ENCODE peak calls at places on chromosome 18, in nine cellular contexts. H, V, S, R, M, T, N, B and K are unnamed samples.

GRCh38 chr18:731185-731584 is 18.8 kb upstream of the ENOSF1 start:
- DNase-seq in M (no peak), N (no peak), R (no peak), T (no peak), H (no peak), B (no peak), S (no peak), V (no peak), K (no peak)

GRCh38 chr18:59155140-59155539 is 15.5 kb downstream of the SEC11C start:
- DNase-seq in T (no peak), V (no peak), M (no peak), B (peak; percentile 36), R (peak; percentile 90), S (peak; percentile 43), H (peak; percentile 78), N (no peak), K (peak; percentile 97)

GRCh38 chr18:3261393-3262233 is at the start of gene MYL12B:
- DNase-seq in S (no peak), H (peak; percentile 82), R (no peak), V (peak; percentile 90), B (peak; percentile 69), M (peak; percentile 81), T (peak; percentile 82), N (peak; percentile 88), K (peak; percentile 80)

GRCh38 chr18:65788373-65788772 is 37.6 kb downstream of the CDH7 start:
- DNase-seq in R (no peak), T (no peak), B (no peak), N (no peak), M (no peak), H (no peak), S (no peak), V (no peak), K (no peak)

GRCh38 chr18:62781262-62781661 is 65.9 kb downstream of the PHLPP1 start:
- DNase-seq in T (no peak), B (no peak), N (no peak), R (no peak), V (no peak), H (no peak), M (no peak), S (no peak), K (no peak)

GRCh38 chr18:10912790-10913560 is 236.4 kb downstream of the PIEZO2 start:
- DNase-seq in M (peak; percentile 68), H (peak; percentile 89), N (no peak), T (peak; percentile 26), R (peak; percentile 97), V (no peak), S (no peak), B (peak; percentile 84), K (peak; percentile 8)

GRCh38 chr18:40957533-40958070 is 997.4 kb upstream of the PIK3C3 start:
- DNase-seq in R (no peak), S (no peak), V (no peak), H (no peak), T (no peak), M (no peak), B (peak; percentile 43), N (no peak), K (no peak)

GRCh38 chr18:48866028-48866733 is 84.6 kb downstream of the SMAD7 start:
- DNase-seq in M (no peak), H (peak; percentile 79), S (peak; percentile 37), T (peak; percentile 58), R (no peak), B (peak; percentile 91), N (no peak), V (no peak), K (no peak)

GRCh38 chr18:48575658-48576453 is 37.0 kb downstream of the CTIF start:
- DNase-seq in T (no peak), S (no peak), M (no peak), V (no peak), H (peak; percentile 90), R (no peak), B (no peak), N (no peak), K (no peak)

GRCh38 chr18:37663446-37663845 is 97.8 kb upstream of the CELF4 start:
- DNase-seq in T (no peak), V (no peak), B (no peak), N (no peak), M (no peak), S (no peak), H (no peak), R (no peak), K (no peak)

GRCh38 chr18:34773378-34773777 is 63.3 kb downstream of the DTNA start:
- DNase-seq in N (no peak), R (no peak), V (no peak), H (no peak), T (no peak), B (no peak), S (no peak), M (no peak), K (peak; percentile 32)

GRCh38 chr18:11178951-11179549 is 29.7 kb upstream of the PIEZO2 start:
- DNase-seq in H (no peak), M (no peak), S (peak; percentile 16), T (peak; percentile 42), R (no peak), B (peak; percentile 63), V (peak; percentile 77), N (no peak), K (no peak)

GRCh38 chr18:10420561-10421352 is 33.7 kb upstream of the APCDD1 start:
- DNase-seq in B (peak; percentile 51), R (no peak), T (no peak), H (peak; percentile 51), M (no peak), V (no peak), S (no peak), N (no peak), K (peak; percentile 58)

GRCh38 chr18:3340015-3340681 is 78.2 kb downstream of the MYL12B start:
- DNase-seq in H (no peak), T (no peak), N (no peak), S (no peak), B (peak; percentile 9), R (no peak), M (no peak), V (no peak), K (peak; percentile 76)

GRCh38 chr18:3689091-3689490 is 239.1 kb downstream of the TGIF1 start:
- DNase-seq in S (no peak), N (no peak), B (no peak), V (no peak), T (no peak), M (no peak), H (no peak), R (no peak), K (no peak)

GRCh38 chr18:26471027-26471426 is 77.3 kb downstream of the KCTD1 start:
- DNase-seq in V (no peak), M (no peak), H (peak; percentile 69), R (no peak), T (no peak), S (no peak), N (no peak), B (no peak), K (no peak)

GRCh38 chr18:26471826-26472225 is 76.5 kb downstream of the KCTD1 start:
- DNase-seq in S (no peak), R (no peak), N (no peak), M (no peak), V (no peak), T (no peak), H (no peak), B (no peak), K (no peak)

GRCh38 chr18:26470011-26470637 is 78.2 kb downstream of the KCTD1 start:
- DNase-seq in M (no peak), V (no peak), S (peak; percentile 40), T (no peak), H (peak; percentile 36), R (no peak), B (peak; percentile 36), N (peak; percentile 80), K (no peak)

GRCh38 chr18:26466026-26466425 is 82.3 kb downstream of the KCTD1 start:
- DNase-seq in N (no peak), T (no peak), R (no peak), M (no peak), S (no peak), V (no peak), B (no peak), H (no peak), K (no peak)

DNA sequence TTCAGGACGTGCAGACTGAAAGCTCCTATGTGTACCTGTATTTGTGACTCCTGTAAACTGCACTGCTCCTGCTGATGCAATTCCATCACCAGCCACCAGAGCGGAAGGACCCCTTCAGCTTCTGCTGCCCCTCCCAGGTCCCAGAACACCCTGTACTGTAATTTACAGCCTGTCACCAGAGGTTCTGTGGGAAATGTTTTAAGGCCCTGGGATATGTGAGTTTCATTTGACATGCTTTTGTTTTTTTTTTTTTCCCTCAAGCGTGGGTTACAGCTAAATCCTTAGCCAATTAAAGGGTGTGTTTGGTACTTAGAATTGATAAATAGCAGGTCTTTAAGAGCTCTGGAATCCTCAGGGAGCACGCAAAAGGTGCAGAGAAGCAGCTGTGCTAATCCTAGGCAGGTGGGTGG is 79.4 kb downstream of the KCTD1 start:
- DNase-seq in H (no peak), N (peak; percentile 80), S (no peak), V (no peak), M (no peak), B (no peak), R (no peak), T (no peak), K (no peak)
- TF ChIP-seq CTCF in H (peak; percentile 61), N (peak; percentile 76), S (peak; percentile 28), V (no peak), M (peak; percentile 65), B (no peak), R (peak; percentile 84), T (peak; percentile 31), K (peak; percentile 73)

GRCh38 chr18:79826966-79827365 is 29.2 kb downstream of the KCNG2 start:
- DNase-seq in R (no peak), H (no peak), B (no peak), M (no peak), T (no peak), S (no peak), V (no peak), N (peak; percentile 28), K (no peak)
- TF ChIP-seq CTCF in R (no peak), H (no peak), B (no peak), M (no peak), T (no peak), S (no peak), V (no peak), N (peak; percentile 57), K (no peak)

GRCh38 chr18:76274470-76275289 is 220.4 kb downstream of the ZNF516 start:
- DNase-seq in H (no peak), N (peak; percentile 8), V (no peak), T (peak; percentile 20), R (no peak), B (no peak), M (no peak), S (no peak), K (no peak)
- TF ChIP-seq CTCF in H (peak; percentile 8), N (peak; percentile 59), V (no peak), T (peak; percentile 33), R (peak; percentile 4), B (no peak), M (peak; percentile 24), S (no peak), K (peak; percentile 27)

DNA sequence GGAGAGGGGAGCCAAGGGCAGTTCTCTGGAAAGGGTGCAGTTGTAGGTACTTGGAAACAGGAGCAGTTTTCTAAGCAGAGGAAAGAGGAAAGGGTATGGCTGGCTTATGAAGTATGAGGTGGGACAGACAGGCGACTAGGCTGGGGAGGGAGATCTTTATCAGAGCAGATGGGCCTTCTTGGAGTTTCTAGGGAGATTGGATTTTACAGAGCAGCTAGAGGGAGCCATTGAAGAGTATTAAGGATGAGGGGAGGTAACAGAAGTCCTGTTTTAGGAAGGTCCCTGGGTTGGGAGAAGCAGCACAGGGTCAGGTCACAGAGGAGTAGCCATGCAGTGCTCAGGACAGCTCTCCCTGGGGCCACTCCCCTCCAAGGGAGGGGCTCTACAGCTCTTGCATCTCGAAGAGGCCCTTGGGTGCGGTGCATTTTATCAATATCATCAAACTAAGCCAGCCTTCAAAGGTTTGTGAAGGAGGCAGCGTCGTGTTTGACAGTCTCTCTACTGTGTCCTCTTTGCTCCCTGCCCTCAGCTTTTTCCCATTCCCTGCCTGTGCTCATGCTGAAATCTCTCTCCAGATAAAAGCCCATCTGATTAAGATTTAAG is 154.3 kb downstream of the SETBP1 start:
- DNase-seq in S (no peak), M (no peak), N (no peak), R (no peak), V (no peak), H (no peak), T (no peak), B (no peak), K (no peak)
- TF ChIP-seq CTCF in S (no peak), M (no peak), N (no peak), R (no peak), V (no peak), H (no peak), T (no peak), B (no peak), K (no peak)